ENCODE peak calls at places on chromosomes 2 and 18, in six cellular contexts. J is Ammon's horn; H is activated T-cell treated with anti-CD3 and anti-CD28 coated beads, Interleukin-2, amount 50 U/mL, for 4 hours; W is GM04504; Y is AG09309; L is stimulated activated CD4-positive, alpha-beta T cell treated with anti-CD3 and anti-CD28 coated beads, Interleukin-15, amount 100 ng/mL, for 1 hour. O is an unnamed sample.

GRCh38 chr2:175903384-175903936 is 98.6 kb downstream of the LNPK start:
- DNase-seq in J (no peak), H (no peak), W (no peak), Y (no peak), L (no peak), O (no peak)

GRCh38 chr2:8567469-8568108 is 114.3 kb upstream of the ID2 start:
- DNase-seq in J (no peak), H (no peak), W (no peak), Y (peak; percentile 69), L (no peak), O (no peak)

GRCh38 chr18:9743200-9744016 is 35.3 kb downstream of the RAB31 start:
- DNase-seq in J (no peak), H (no peak), W (peak; percentile 91), Y (peak; percentile 73), L (no peak), O (peak; percentile 87)

GRCh38 chr2:41930807-41931566 is 116.8 kb upstream of the PKDCC start:
- DNase-seq in J (no peak), H (no peak), W (no peak), Y (peak; percentile 64), L (no peak), O (no peak)

GRCh38 chr2:136104977-136105376 is 13.0 kb downstream of the CXCR4 start:
- DNase-seq in J (no peak), H (no peak), W (no peak), Y (no peak), L (no peak), O (no peak)

GRCh38 chr2:162992828-162993227 is 154.3 kb upstream of the KCNH7 start:
- DNase-seq in J (no peak), H (no peak), W (no peak), Y (no peak), L (no peak), O (no peak)

GRCh38 chr2:143034292-143035074 is 94.7 kb upstream of the ARHGAP15 start:
- DNase-seq in J (peak; percentile 88), H (peak; percentile 43), W (peak; percentile 59), Y (peak; percentile 59), L (no peak), O (peak; percentile 25)

GRCh38 chr18:79569720-79570119 is 109.9 kb upstream of the CTDP1 start:
- DNase-seq in J (no peak), H (no peak), W (no peak), Y (no peak), L (no peak), O (no peak)

GRCh38 chr2:199464614-199465352 is 7.0 kb upstream of the SATB2 start:
- DNase-seq in J (no peak), H (no peak), W (no peak), Y (no peak), L (no peak), O (no peak)

GRCh38 chr2:145068509-145068908 is 548.6 kb upstream of the ZEB2 start:
- DNase-seq in J (no peak), H (no peak), W (no peak), Y (no peak), L (no peak), O (no peak)

GRCh38 chr18:60235164-60235563 is 137.4 kb downstream of the MC4R start:
- DNase-seq in J (no peak), H (no peak), W (no peak), Y (no peak), L (no peak), O (no peak)

GRCh38 chr2:211014376-211014775 is 458.0 kb downstream of the CPS1 start:
- DNase-seq in J (no peak), H (no peak), W (no peak), Y (no peak), L (no peak), O (no peak)

GRCh38 chr2:43230481-43230880 is 4.1 kb upstream of the ZFP36L2 start:
- DNase-seq in J (no peak), H (no peak), W (no peak), Y (no peak), L (no peak), O (no peak)

GRCh38 chr2:25692143-25692542 is 18.8 kb upstream of the DTNB start:
- DNase-seq in J (no peak), H (no peak), W (no peak), Y (no peak), L (no peak), O (no peak)

GRCh38 chr18:11377766-11378540 is 228.6 kb upstream of the PIEZO2 start:
- DNase-seq in J (no peak), H (no peak), W (no peak), Y (no peak), L (no peak), O (no peak)

GRCh38 chr2:55247025-55247424 is 14.5 kb downstream of the RPS27A start:
- DNase-seq in J (no peak), H (no peak), W (no peak), Y (no peak), L (no peak), O (no peak)

GRCh38 chr2:237744613-237745249 is 53.8 kb upstream of the RBM44 start:
- DNase-seq in J (peak; percentile 82), H (peak; percentile 79), W (no peak), Y (no peak), L (peak; percentile 73), O (peak; percentile 86)

GRCh38 chr2:42756150-42756549 is 7.8 kb downstream of the OXER1 start:
- DNase-seq in J (no peak), H (no peak), W (no peak), Y (no peak), L (no peak), O (no peak)

O was measured in hepatic stellate cell.